ENCODE peak calls at places on chromosome 12, in five cellular contexts. One of them, this sample, is unnamed.

GRCh38 chr12:106282457-106283097 is 20.0 kb upstream of the TCP11L2 start:
- DNase-seq in stimulated activated CD4-positive, alpha-beta T cell treated with anti-CD3 and anti-CD28 coated beads, Interleukin-2, amount 100 ng/mL, for 48 hours: peak; percentile 36
- DNase-seq in activated CD8-positive, alpha-beta memory T cell treated with anti-CD3 and anti-CD28 coated beads, Interleukin-2, amount 50 U/mL, for 48 hours: peak; percentile 64
- DNase-seq in fibroblast of pulmonary artery: peak; percentile 78
- DNase-seq in left colon: peak; percentile 45
- DNase-seq in this sample: peak; percentile 44

GRCh38 chr12:3152013-3152412 is 74.8 kb downstream of the TSPAN9 start:
- DNase-seq in stimulated activated CD4-positive, alpha-beta T cell treated with anti-CD3 and anti-CD28 coated beads, Interleukin-2, amount 100 ng/mL, for 48 hours: no peak
- DNase-seq in activated CD8-positive, alpha-beta memory T cell treated with anti-CD3 and anti-CD28 coated beads, Interleukin-2, amount 50 U/mL, for 48 hours: no peak
- DNase-seq in fibroblast of pulmonary artery: peak; percentile 53
- DNase-seq in left colon: no peak
- DNase-seq in this sample: no peak

GRCh38 chr12:75722714-75723200 is 211.3 kb upstream of the KRR1 start:
- DNase-seq in stimulated activated CD4-positive, alpha-beta T cell treated with anti-CD3 and anti-CD28 coated beads, Interleukin-2, amount 100 ng/mL, for 48 hours: no peak
- DNase-seq in activated CD8-positive, alpha-beta memory T cell treated with anti-CD3 and anti-CD28 coated beads, Interleukin-2, amount 50 U/mL, for 48 hours: no peak
- DNase-seq in fibroblast of pulmonary artery: peak; percentile 96
- DNase-seq in left colon: no peak
- DNase-seq in this sample: peak; percentile 94

GRCh38 chr12:2285462-2285861 is 232.7 kb downstream of the CACNA1C start:
- DNase-seq in stimulated activated CD4-positive, alpha-beta T cell treated with anti-CD3 and anti-CD28 coated beads, Interleukin-2, amount 100 ng/mL, for 48 hours: no peak
- DNase-seq in activated CD8-positive, alpha-beta memory T cell treated with anti-CD3 and anti-CD28 coated beads, Interleukin-2, amount 50 U/mL, for 48 hours: no peak
- DNase-seq in fibroblast of pulmonary artery: no peak
- DNase-seq in left colon: no peak
- DNase-seq in this sample: no peak

GRCh38 chr12:1022032-1022970 is 31.3 kb downstream of the ERC1 start:
- DNase-seq in stimulated activated CD4-positive, alpha-beta T cell treated with anti-CD3 and anti-CD28 coated beads, Interleukin-2, amount 100 ng/mL, for 48 hours: no peak
- DNase-seq in activated CD8-positive, alpha-beta memory T cell treated with anti-CD3 and anti-CD28 coated beads, Interleukin-2, amount 50 U/mL, for 48 hours: no peak
- DNase-seq in fibroblast of pulmonary artery: peak; percentile 42
- DNase-seq in left colon: no peak
- DNase-seq in this sample: no peak

GRCh38 chr12:58541300-58541690 is 379.0 kb downstream of the LRIG3 start:
- DNase-seq in stimulated activated CD4-positive, alpha-beta T cell treated with anti-CD3 and anti-CD28 coated beads, Interleukin-2, amount 100 ng/mL, for 48 hours: no peak
- DNase-seq in activated CD8-positive, alpha-beta memory T cell treated with anti-CD3 and anti-CD28 coated beads, Interleukin-2, amount 50 U/mL, for 48 hours: no peak
- DNase-seq in fibroblast of pulmonary artery: peak; percentile 31
- DNase-seq in left colon: no peak
- DNase-seq in this sample: peak; percentile 28

GRCh38 chr12:87302126-87302732 is 727.0 kb downstream of the C12orf50 start:
- DNase-seq in stimulated activated CD4-positive, alpha-beta T cell treated with anti-CD3 and anti-CD28 coated beads, Interleukin-2, amount 100 ng/mL, for 48 hours: no peak
- DNase-seq in activated CD8-positive, alpha-beta memory T cell treated with anti-CD3 and anti-CD28 coated beads, Interleukin-2, amount 50 U/mL, for 48 hours: no peak
- DNase-seq in fibroblast of pulmonary artery: no peak
- DNase-seq in left colon: no peak
- DNase-seq in this sample: no peak

GRCh38 chr12:5742264-5742663 is 202.8 kb downstream of the ANO2 start:
- DNase-seq in stimulated activated CD4-positive, alpha-beta T cell treated with anti-CD3 and anti-CD28 coated beads, Interleukin-2, amount 100 ng/mL, for 48 hours: no peak
- DNase-seq in activated CD8-positive, alpha-beta memory T cell treated with anti-CD3 and anti-CD28 coated beads, Interleukin-2, amount 50 U/mL, for 48 hours: no peak
- DNase-seq in fibroblast of pulmonary artery: no peak
- DNase-seq in left colon: no peak
- DNase-seq in this sample: no peak

GRCh38 chr12:76299536-76300296 is 48.5 kb downstream of the BBS10 start:
- DNase-seq in stimulated activated CD4-positive, alpha-beta T cell treated with anti-CD3 and anti-CD28 coated beads, Interleukin-2, amount 100 ng/mL, for 48 hours: no peak
- DNase-seq in activated CD8-positive, alpha-beta memory T cell treated with anti-CD3 and anti-CD28 coated beads, Interleukin-2, amount 50 U/mL, for 48 hours: no peak
- DNase-seq in fibroblast of pulmonary artery: no peak
- DNase-seq in left colon: no peak
- DNase-seq in this sample: peak; percentile 59

GRCh38 chr12:57089259-57090245 is 638 bp downstream of the NAB2 start:
- DNase-seq in stimulated activated CD4-positive, alpha-beta T cell treated with anti-CD3 and anti-CD28 coated beads, Interleukin-2, amount 100 ng/mL, for 48 hours: peak; percentile 37
- DNase-seq in activated CD8-positive, alpha-beta memory T cell treated with anti-CD3 and anti-CD28 coated beads, Interleukin-2, amount 50 U/mL, for 48 hours: peak; percentile 74
- DNase-seq in fibroblast of pulmonary artery: peak; percentile 84
- DNase-seq in left colon: peak; percentile 80
- DNase-seq in this sample: no peak

GRCh38 chr12:71216725-71217579 is 59.2 kb upstream of the TSPAN8 start:
- DNase-seq in stimulated activated CD4-positive, alpha-beta T cell treated with anti-CD3 and anti-CD28 coated beads, Interleukin-2, amount 100 ng/mL, for 48 hours: no peak
- DNase-seq in activated CD8-positive, alpha-beta memory T cell treated with anti-CD3 and anti-CD28 coated beads, Interleukin-2, amount 50 U/mL, for 48 hours: no peak
- DNase-seq in fibroblast of pulmonary artery: peak; percentile 46
- DNase-seq in left colon: peak; percentile 54
- DNase-seq in this sample: peak; percentile 71

GRCh38 chr12:9064201-9064814 is 51.4 kb downstream of the A2M start:
- DNase-seq in stimulated activated CD4-positive, alpha-beta T cell treated with anti-CD3 and anti-CD28 coated beads, Interleukin-2, amount 100 ng/mL, for 48 hours: peak; percentile 25
- DNase-seq in activated CD8-positive, alpha-beta memory T cell treated with anti-CD3 and anti-CD28 coated beads, Interleukin-2, amount 50 U/mL, for 48 hours: peak; percentile 71
- DNase-seq in fibroblast of pulmonary artery: peak; percentile 49
- DNase-seq in left colon: peak; percentile 65
- DNase-seq in this sample: peak; percentile 59

GRCh38 chr12:96034631-96035282 is 630 bp downstream of the LTA4H start:
- DNase-seq in stimulated activated CD4-positive, alpha-beta T cell treated with anti-CD3 and anti-CD28 coated beads, Interleukin-2, amount 100 ng/mL, for 48 hours: no peak
- DNase-seq in activated CD8-positive, alpha-beta memory T cell treated with anti-CD3 and anti-CD28 coated beads, Interleukin-2, amount 50 U/mL, for 48 hours: peak; percentile 58
- DNase-seq in fibroblast of pulmonary artery: peak; percentile 41
- DNase-seq in left colon: peak; percentile 41
- DNase-seq in this sample: peak; percentile 36

GRCh38 chr12:9926876-9927275 is 5.3 kb downstream of the CLEC2A start:
- DNase-seq in stimulated activated CD4-positive, alpha-beta T cell treated with anti-CD3 and anti-CD28 coated beads, Interleukin-2, amount 100 ng/mL, for 48 hours: no peak
- DNase-seq in activated CD8-positive, alpha-beta memory T cell treated with anti-CD3 and anti-CD28 coated beads, Interleukin-2, amount 50 U/mL, for 48 hours: no peak
- DNase-seq in fibroblast of pulmonary artery: no peak
- DNase-seq in left colon: no peak
- DNase-seq in this sample: no peak